ENCODE peak calls at places on chromosomes 5 and 9, in five cellular contexts. X is neural progenitor cell, C is GM23248, W is MM.1S, Z is HCT116. I is an unnamed sample.

GRCh38 chr9:3863114-3863528 is 337.3 kb upstream of the RFX3 start:
- DNase-seq in X (no peak), C (peak; percentile 96), W (no peak), Z (peak; percentile 78), I (peak; percentile 92)

GRCh38 chr9:74277532-74277931 is 219.6 kb upstream of the RORB start:
- DNase-seq in X (no peak), C (no peak), W (peak; percentile 88), Z (no peak), I (no peak)

GRCh38 chr5:81068063-81068462 is 107.9 kb downstream of the RASGRF2 start:
- DNase-seq in X (no peak), C (no peak), W (no peak), Z (no peak), I (peak; percentile 83)

GRCh38 chr5:177370488-177371119 is 12.9 kb downstream of the RGS14 start:
- DNase-seq in X (peak; percentile 99), C (peak; percentile 94), W (peak; percentile 93), Z (peak; percentile 94), I (peak; percentile 85)

GRCh38 chr5:103389362-103389761 is 130.8 kb downstream of the MACIR start:
- DNase-seq in X (peak; percentile 26), C (no peak), W (no peak), Z (no peak), I (no peak)

GRCh38 chr9:99634185-99634584 is 187.5 kb upstream of the NR4A3 start:
- DNase-seq in X (no peak), C (peak; percentile 49), W (no peak), Z (no peak), I (no peak)

GRCh38 chr9:92637886-92638620 is 31.9 kb downstream of the IPPK start:
- DNase-seq in X (no peak), C (no peak), W (no peak), Z (no peak), I (no peak)

GRCh38 chr5:177469750-177470525 is 3.5 kb downstream of the DBN1 start:
- DNase-seq in X (no peak), C (no peak), W (no peak), Z (no peak), I (no peak)

GRCh38 chr5:114726126-114726525 is 364.3 kb downstream of the KCNN2 start:
- DNase-seq in X (no peak), C (no peak), W (no peak), Z (no peak), I (no peak)

GRCh38 chr5:169225830-169226356 is 75.0 kb downstream of the SLIT3 start:
- DNase-seq in X (no peak), C (no peak), W (no peak), Z (no peak), I (no peak)

GRCh38 chr5:581266-581665 is 30.9 kb upstream of the CEP72 start:
- DNase-seq in X (no peak), C (no peak), W (no peak), Z (no peak), I (no peak)

GRCh38 chr5:111143910-111144309 is 51.8 kb downstream of the WDR36 start:
- DNase-seq in X (no peak), C (peak; percentile 96), W (no peak), Z (no peak), I (peak; percentile 67)

GRCh38 chr5:57718155-57718554 is 235.5 kb upstream of the ACTBL2 start:
- DNase-seq in X (no peak), C (peak; percentile 68), W (no peak), Z (no peak), I (no peak)

GRCh38 chr5:4584982-4585381 is 555.1 kb upstream of the ADAMTS16 start:
- DNase-seq in X (no peak), C (peak; percentile 46), W (no peak), Z (no peak), I (no peak)

DNA sequence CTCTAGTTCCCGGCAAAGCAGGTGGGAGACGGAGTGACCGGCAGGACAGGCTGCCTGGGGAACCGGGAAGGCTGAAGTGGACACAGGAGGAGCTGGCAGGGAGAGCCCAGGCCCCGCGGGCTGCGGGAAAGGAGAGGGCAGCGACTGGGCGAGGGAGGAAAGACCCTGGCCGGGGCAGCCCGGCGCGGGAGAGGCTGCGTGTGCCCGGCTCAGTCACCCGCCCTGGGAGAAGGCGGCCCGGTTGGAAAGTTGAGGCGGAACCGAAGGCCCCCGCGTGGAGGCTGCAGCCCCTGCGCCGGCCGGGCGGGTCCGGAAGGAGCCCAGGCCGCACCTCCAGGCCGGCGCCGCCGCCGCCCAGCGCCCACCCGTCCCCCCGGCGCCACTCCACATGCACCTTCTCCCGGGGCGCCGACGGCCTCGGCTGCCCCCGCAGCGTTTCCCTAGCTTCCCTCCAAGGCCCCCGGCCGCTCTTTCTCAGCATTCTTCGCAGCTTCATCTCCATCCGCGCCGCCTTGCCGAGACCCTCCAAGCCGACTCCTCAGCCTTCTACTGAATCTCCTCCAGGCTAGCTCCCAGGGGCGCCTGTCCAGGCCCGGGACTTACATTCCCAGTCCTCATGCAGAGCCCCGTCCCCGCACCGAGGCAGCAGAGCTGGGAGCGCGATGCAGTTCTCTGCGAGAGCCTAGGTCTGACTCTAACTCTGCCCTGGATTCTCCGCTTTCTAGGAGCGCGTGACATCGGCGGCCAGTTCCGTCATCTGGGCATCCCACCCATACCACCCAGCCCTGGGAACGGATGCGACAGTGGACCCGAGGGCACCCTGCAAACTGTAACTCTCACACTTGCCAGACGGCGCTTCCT is 152.0 kb downstream of the ERCC6L2 start:
- DNase-seq in X (peak; percentile 56), C (peak; percentile 7), W (no peak), Z (no peak), I (no peak)
- TF ChIP-seq EZH2 in X (peak; percentile 82), C (no peak), W (no peak), Z (no peak), I (no peak)

GRCh38 chr5:56461584-56461983 is 228.5 kb upstream of the ANKRD55 start:
- DNase-seq in X (no peak), C (no peak), W (no peak), Z (no peak), I (no peak)
- H3K9me3 ChIP-seq in X (no peaks in the 10 kb centered on the region), C (no peaks in the 10 kb centered on the region), W (no peaks in the 10 kb centered on the region), Z (no peaks in the 10 kb centered on the region), I (no peaks in the 10 kb centered on the region)

GRCh38 chr9:976805-977360 is 428 bp downstream of the DMRT3 start:
- DNase-seq in X (peak; percentile 78), C (no peak), W (peak; percentile 33), Z (no peak), I (no peak)
- TF ChIP-seq EZH2 in X (peak; percentile 79), C (no peak), W (no peak), Z (no peak), I (no peak)

DNA sequence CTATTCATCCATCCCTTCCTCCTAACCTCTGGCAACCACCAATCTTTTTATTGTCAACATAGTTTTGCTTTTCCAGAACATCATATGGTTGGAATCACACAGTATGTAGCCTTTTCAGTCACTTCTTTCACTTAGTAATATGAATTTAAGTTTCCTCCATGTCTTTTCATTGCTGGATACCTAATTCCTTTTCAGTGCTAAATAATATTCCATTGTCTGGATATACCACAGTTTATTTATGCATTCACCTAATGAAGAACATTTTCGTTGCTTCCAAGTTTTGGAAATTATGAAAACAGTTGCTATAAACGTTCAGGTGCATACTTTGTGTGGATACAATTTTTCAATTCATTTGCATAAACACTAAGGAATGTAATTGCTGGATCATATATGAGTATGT is 70.7 kb upstream of the FNIP1 start:
- DNase-seq in X (no peak), C (no peak), W (no peak), Z (no peak), I (no peak)
- H3K9me3 ChIP-seq in X (peaks cover 6% of the 10 kb centered on the region), C (no peaks in the 10 kb centered on the region), W (peaks cover 4% of the 10 kb centered on the region), Z (no peaks in the 10 kb centered on the region), I (no peaks in the 10 kb centered on the region)

GRCh38 chr5:2753452-2754409 is 2.3 kb upstream of the IRX2 start:
- DNase-seq in X (peak; percentile 59), C (peak; percentile 59), W (no peak), Z (no peak), I (no peak)
- TF ChIP-seq EZH2 in X (no peak), C (no peak), W (no peak), Z (no peak), I (no peak)

I was measured in A673.